ENCODE peak calls at places on chromosomes 3 and 15, in seven cellular contexts. C is HCT116, I is K562, H is GM12878, O is SK-N-SH, V is HepG2, T is H1. D is an unnamed sample.

GRCh38 chr3:130699765-130700164 is 46.9 kb downstream of the PIK3R4 start:
- DNase-seq in V (peak; percentile 30), C (peak; percentile 10), T (no peak), O (no peak), H (no peak), I (peak; percentile 12), D (peak; percentile 67)

GRCh38 chr3:25707268-25707928 is 42.7 kb upstream of the TOP2B start:
- DNase-seq in T (no peak), H (no peak), I (no peak), O (no peak), V (no peak), C (no peak), D (no peak)

GRCh38 chr15:41806291-41807181 is 21.4 kb upstream of the JMJD7 start:
- DNase-seq in I (no peak), V (peak; percentile 34), C (peak; percentile 24), T (peak; percentile 59), H (no peak), O (no peak), D (peak; percentile 72)

GRCh38 chr15:82585072-82585471 is 44.8 kb upstream of the RPS17 start:
- DNase-seq in T (no peak), V (no peak), C (no peak), O (no peak), I (no peak), H (no peak), D (peak; percentile 33)

GRCh38 chr3:174413057-174413912 is 445.8 kb upstream of the NAALADL2 start:
- DNase-seq in H (no peak), C (no peak), I (no peak), O (no peak), T (no peak), V (no peak), D (no peak)

GRCh38 chr15:60389261-60390077 is 8.3 kb downstream of the ANXA2 start:
- DNase-seq in C (no peak), I (no peak), V (no peak), H (peak; percentile 42), O (no peak), T (no peak), D (no peak)

GRCh38 chr3:159263750-159264561 is 462.1 kb downstream of the MFSD1 start:
- DNase-seq in C (peak; percentile 31), T (no peak), H (no peak), V (peak; percentile 22), O (peak; percentile 42), I (peak; percentile 16), D (peak; percentile 28)

GRCh38 chr3:449711-450110 is 253.1 kb downstream of the CHL1 start:
- DNase-seq in V (no peak), T (no peak), O (no peak), I (no peak), H (no peak), C (no peak), D (no peak)

GRCh38 chr3:184336484-184337230 is 743 bp upstream of the FAM131A start:
- DNase-seq in C (no peak), H (no peak), V (peak; percentile 62), T (peak; percentile 54), I (no peak), O (peak; percentile 67), D (peak; percentile 77)

GRCh38 chr3:101703169-101703568 is 16.7 kb upstream of the RPL24 start:
- DNase-seq in I (no peak), T (no peak), H (no peak), C (peak; percentile 52), V (no peak), O (no peak), D (no peak)

GRCh38 chr15:53307952-53308624 is 451.4 kb downstream of the WDR72 start:
- DNase-seq in V (no peak), H (no peak), C (no peak), I (no peak), T (no peak), O (no peak), D (no peak)

GRCh38 chr3:177977381-177978158 is 558.7 kb upstream of the KCNMB2 start:
- DNase-seq in T (no peak), O (no peak), C (peak; percentile 18), I (no peak), H (no peak), V (no peak), D (no peak)

GRCh38 chr15:36501063-36501678 is 78.3 kb upstream of the CDIN1 start:
- DNase-seq in C (peak; percentile 69), H (peak; percentile 19), O (peak; percentile 57), I (peak; percentile 11), V (peak; percentile 74), T (no peak), D (peak; percentile 21)

GRCh38 chr3:29655016-29655415 is 374.1 kb downstream of the RBMS3 start:
- DNase-seq in I (no peak), V (no peak), T (no peak), C (no peak), O (no peak), H (no peak), D (no peak)

GRCh38 chr15:50182233-50183013 is 427 bp downstream of the SLC27A2 start:
- DNase-seq in T (peak; percentile 85), C (peak; percentile 8), H (no peak), V (no peak), I (peak; percentile 50), O (peak; percentile 85), D (peak; percentile 48)

GRCh38 chr3:105260385-105260784 is 106.3 kb upstream of the ALCAM start:
- DNase-seq in C (peak; percentile 4), I (no peak), T (no peak), H (no peak), O (no peak), V (no peak), D (no peak)

GRCh38 chr3:32334675-32335074 is 57.0 kb upstream of the CMTM7 start:
- DNase-seq in H (no peak), T (peak; percentile 70), C (no peak), O (no peak), I (no peak), V (no peak), D (peak; percentile 39)

GRCh38 chr15:66995257-66995656 is 70.1 kb upstream of the SMAD3 start:
- DNase-seq in T (peak; percentile 16), C (no peak), I (no peak), H (no peak), V (no peak), O (no peak), D (no peak)

GRCh38 chr3:127363171-127363570 is 75.3 kb upstream of the PRR20G start:
- DNase-seq in H (no peak), O (no peak), C (no peak), I (no peak), T (no peak), V (no peak), D (no peak)

GRCh38 chr3:25289663-25290062 is 138.4 kb upstream of the RARB start:
- DNase-seq in H (no peak), O (no peak), C (no peak), I (no peak), T (no peak), V (no peak), D (no peak)

GRCh38 chr3:112120485-112120836 is 12.6 kb downstream of the GCSAM start:
- DNase-seq in V (no peak), O (no peak), I (no peak), C (no peak), H (no peak), T (no peak), D (no peak)

GRCh38 chr3:196080997-196081833 is 675 bp downstream of the TFRC start:
- DNase-seq in C (no peak), T (peak; percentile 71), H (no peak), I (peak; percentile 72), O (peak; percentile 78), V (peak; percentile 35), D (peak; percentile 90)

GRCh38 chr3:57065588-57065987 is 5.1 kb downstream of the SPATA12 start:
- DNase-seq in H (no peak), T (no peak), O (no peak), V (no peak), I (no peak), C (peak; percentile 51), D (no peak)

GRCh38 chr3:177050466-177051237 is 146.6 kb downstream of the TBL1XR1 start:
- DNase-seq in V (peak; percentile 13), I (peak; percentile 17), O (peak; percentile 28), C (peak; percentile 19), H (no peak), T (no peak), D (no peak)

GRCh38 chr3:12729313-12729676 is 29.8 kb downstream of the TMEM40 start:
- DNase-seq in O (no peak), C (no peak), H (no peak), I (no peak), V (no peak), T (no peak), D (no peak)

GRCh38 chr15:48798319-48798718 is 12.6 kb downstream of the CEP152 start:
- DNase-seq in C (no peak), H (no peak), T (no peak), O (peak; percentile 17), V (no peak), I (no peak), D (no peak)

GRCh38 chr3:52782412-52783210 is 5.2 kb downstream of the ITIH1 start:
- DNase-seq in H (no peak), T (no peak), O (no peak), V (no peak), I (no peak), C (no peak), D (no peak)

GRCh38 chr15:27353837-27354236 is 382.9 kb downstream of the GABRG3 start:
- DNase-seq in C (no peak), H (no peak), O (no peak), I (no peak), T (no peak), V (no peak), D (no peak)

GRCh38 chr15:88513195-88513594 is 33.3 kb downstream of the DET1 start:
- DNase-seq in V (no peak), O (no peak), T (no peak), C (no peak), H (no peak), I (no peak), D (no peak)

GRCh38 chr15:25697586-25697985 is 165.5 kb downstream of the ATP10A start:
- DNase-seq in V (no peak), O (no peak), H (no peak), T (no peak), I (no peak), C (no peak), D (no peak)

GRCh38 chr3:157182879-157183278 is 22.9 kb upstream of the CCNL1 start:
- DNase-seq in I (no peak), C (no peak), V (no peak), T (no peak), O (no peak), H (no peak), D (no peak)
- TF ChIP-seq JUND in I (no peak), C (no peak), V (no peak), T (no peak), O (no peak), H (no peak), D (no peak)

GRCh38 chr15:73787621-73788020 is 34.5 kb upstream of the INSYN1 start:
- DNase-seq in I (no peak), T (no peak), O (no peak), C (no peak), V (no peak), H (no peak), D (no peak)
- TF ChIP-seq JUND in I (no peak), T (no peak), O (no peak), C (no peak), V (no peak), H (no peak), D (no peak)

GRCh38 chr3:139118835-139119234 is 74.1 kb upstream of the PRR23C start:
- DNase-seq in H (no peak), I (no peak), C (no peak), T (no peak), O (no peak), V (no peak), D (no peak)
- TF ChIP-seq JUND in H (no peak), I (no peak), C (no peak), T (no peak), O (no peak), V (no peak), D (no peak)

GRCh38 chr3:50264389-50264963 is 4.5 kb upstream of the SEMA3B start:
- DNase-seq in V (peak; percentile 98), O (peak; percentile 83), H (no peak), I (peak; percentile 43), T (peak; percentile 85), C (peak; percentile 76), D (peak; percentile 68)
- TF ChIP-seq JUND in V (peak; percentile 83), O (no peak), H (no peak), I (no peak), T (peak; percentile 76), C (no peak), D (no peak)